ENCODE peak calls at places on chromosomes 12 and 14, in eight cellular contexts. N is neuronal stem cell; U is heart right ventricle; F is CD4-positive, CD25-positive, alpha-beta regulatory T cell; V is upper lobe of right lung; J is tibial artery; M is colonic mucosa; A is IMR-90. D is an unnamed sample.

GRCh38 chr12:4380332-4380731 is 820 bp upstream of the FGF23 start:
- DNase-seq in N (no peak), U (no peak), F (no peak), V (no peak), J (no peak), M (no peak), A (no peak), D (no peak)

GRCh38 chr14:68784298-68784910 is 8.5 kb downstream of the ZFP36L1 start:
- DNase-seq in N (no peak), U (no peak), F (no peak), V (peak; percentile 70), J (no peak), M (peak; percentile 91), A (no peak), D (no peak)

GRCh38 chr12:10065241-10065640 is 33.5 kb downstream of the CLEC1A start:
- DNase-seq in N (no peak), U (no peak), F (no peak), V (no peak), J (no peak), M (no peak), A (no peak), D (no peak)

GRCh38 chr14:35341454-35342159 is 49.4 kb downstream of the PSMA6 start:
- DNase-seq in N (no peak), U (peak; percentile 95), F (no peak), V (peak; percentile 97), J (peak; percentile 100), M (peak; percentile 98), A (peak; percentile 72), D (no peak)

GRCh38 chr12:90106568-90106967 is 397.9 kb upstream of the ATP2B1 start:
- DNase-seq in N (no peak), U (no peak), F (no peak), V (no peak), J (no peak), M (no peak), A (no peak), D (peak; percentile 15)

GRCh38 chr14:70821581-70821915 is 12.2 kb upstream of the MAP3K9 start:
- DNase-seq in N (no peak), U (no peak), F (no peak), V (no peak), J (no peak), M (no peak), A (no peak), D (no peak)

GRCh38 chr12:46921754-46922113 is 95.9 kb upstream of the SLC38A4 start:
- DNase-seq in N (no peak), U (no peak), F (no peak), V (no peak), J (no peak), M (no peak), A (peak; percentile 79), D (no peak)

GRCh38 chr14:30283822-30284446 is 275.0 kb upstream of the G2E3 start:
- DNase-seq in N (no peak), U (no peak), F (no peak), V (no peak), J (no peak), M (peak; percentile 51), A (peak; percentile 53), D (no peak)

GRCh38 chr12:14193623-14194022 is 171.9 kb upstream of the ATF7IP start:
- DNase-seq in N (no peak), U (no peak), F (no peak), V (peak; percentile 65), J (no peak), M (no peak), A (no peak), D (no peak)

GRCh38 chr12:1777798-1778197 is 42.6 kb upstream of the LRTM2 start:
- DNase-seq in N (no peak), U (no peak), F (no peak), V (no peak), J (no peak), M (no peak), A (peak; percentile 92), D (peak; percentile 15)

GRCh38 chr12:28998662-28999120 is 150.4 kb upstream of the FAR2 start:
- DNase-seq in N (no peak), U (no peak), F (no peak), V (no peak), J (no peak), M (no peak), A (peak; percentile 56), D (no peak)

GRCh38 chr12:76820888-76821482 is 57.1 kb downstream of the ZDHHC17 start:
- DNase-seq in N (peak; percentile 5), U (peak; percentile 11), F (no peak), V (no peak), J (no peak), M (peak; percentile 28), A (peak; percentile 47), D (no peak)

GRCh38 chr14:84937449-84937848 is 592.5 kb upstream of the FLRT2 start:
- DNase-seq in N (no peak), U (no peak), F (no peak), V (no peak), J (no peak), M (no peak), A (no peak), D (no peak)

GRCh38 chr14:89746654-89747053 is 207.9 kb downstream of the EFCAB11 start:
- DNase-seq in N (no peak), U (no peak), F (no peak), V (no peak), J (no peak), M (no peak), A (no peak), D (no peak)

GRCh38 chr14:58969951-58970751 is 218.3 kb upstream of the DAAM1 start:
- DNase-seq in N (no peak), U (no peak), F (no peak), V (no peak), J (no peak), M (no peak), A (peak; percentile 64), D (no peak)

GRCh38 chr12:52741378-52742195 is 35.6 kb downstream of the KRT76 start:
- DNase-seq in N (peak; percentile 83), U (peak; percentile 51), F (peak; percentile 39), V (peak; percentile 72), J (no peak), M (peak; percentile 69), A (peak; percentile 46), D (peak; percentile 4)

GRCh38 chr14:103103461-103104388 is 9.2 kb downstream of the EXOC3L4 start:
- DNase-seq in N (no peak), U (no peak), F (no peak), V (peak; percentile 82), J (no peak), M (peak; percentile 87), A (peak; percentile 35), D (no peak)

GRCh38 chr14:71629765-71630502 is 302.3 kb upstream of the RGS6 start:
- DNase-seq in N (no peak), U (no peak), F (no peak), V (no peak), J (no peak), M (no peak), A (peak; percentile 21), D (no peak)

GRCh38 chr12:121575952-121576615 is 4.7 kb downstream of the KDM2B start:
- DNase-seq in N (peak; percentile 29), U (no peak), F (no peak), V (no peak), J (no peak), M (no peak), A (no peak), D (no peak)

GRCh38 chr14:26444745-26445144 is 153.1 kb downstream of the NOVA1 start:
- DNase-seq in N (peak; percentile 55), U (no peak), F (no peak), V (no peak), J (no peak), M (no peak), A (peak; percentile 9), D (no peak)

GRCh38 chr12:120238224-120238616 is 27.3 kb downstream of the PXN start:
- DNase-seq in N (no peak), U (no peak), F (no peak), V (no peak), J (no peak), M (no peak), A (no peak), D (no peak)
- H3K4me1 ChIP-seq in N (peaks cover 31% of the 10 kb centered on the region), U (peaks cover 100% of the 10 kb centered on the region), F (peaks cover 83% of the 10 kb centered on the region), V (peaks cover 85% of the 10 kb centered on the region), J (peaks cover 5% of the 10 kb centered on the region), M (peaks cover 6% of the 10 kb centered on the region), A (peaks cover 56% of the 10 kb centered on the region), D (peaks cover 95% of the 10 kb centered on the region)

GRCh38 chr14:93010118-93010475 is 87.1 kb downstream of the CHGA start:
- DNase-seq in N (no peak), U (no peak), F (no peak), V (no peak), J (no peak), M (no peak), A (no peak), D (no peak)
- H3K4me1 ChIP-seq in N (peaks cover 8% of the 10 kb centered on the region), U (peaks cover 100% of the 10 kb centered on the region), F (no peaks in the 10 kb centered on the region), V (peaks cover 46% of the 10 kb centered on the region), J (peaks cover 27% of the 10 kb centered on the region), M (peaks cover 13% of the 10 kb centered on the region), A (peaks cover 6% of the 10 kb centered on the region), D (peaks cover 34% of the 10 kb centered on the region)

DNA sequence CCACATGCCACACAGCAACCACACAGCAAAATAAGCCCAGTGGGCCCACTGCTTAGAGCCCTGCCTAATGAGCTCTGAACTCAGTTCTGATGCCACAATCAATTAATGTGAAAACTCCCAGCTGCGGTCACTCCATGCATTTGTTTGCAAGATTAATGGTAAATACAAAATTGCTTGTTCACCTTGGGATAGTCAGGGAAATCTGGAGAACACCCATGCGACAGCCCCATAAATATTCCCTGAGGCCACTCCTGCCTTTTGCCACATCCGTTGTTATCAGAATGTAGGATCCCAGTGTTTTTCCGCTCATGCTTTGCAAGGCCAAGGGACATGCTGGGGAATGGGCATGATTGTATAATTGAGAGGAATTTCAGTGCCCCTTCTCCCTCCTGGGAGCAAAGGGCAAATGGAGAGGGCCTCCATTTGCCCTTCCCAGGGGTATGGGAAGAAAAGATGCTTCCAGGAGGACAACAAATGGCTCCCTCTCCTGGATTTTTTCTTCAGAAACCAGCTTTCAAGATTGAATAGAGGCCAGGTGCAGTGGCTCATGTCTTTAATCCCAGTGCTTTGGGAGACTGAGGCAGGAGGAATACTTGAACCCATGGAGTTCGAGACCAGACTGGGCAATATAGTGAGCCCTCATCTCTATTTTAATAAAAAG is 30.8 kb upstream of the CMKLR1 start:
- DNase-seq in N (no peak), U (no peak), F (no peak), V (no peak), J (no peak), M (no peak), A (no peak), D (no peak)
- H3K4me1 ChIP-seq in N (no peaks in the 10 kb centered on the region), U (no peaks in the 10 kb centered on the region), F (no peaks in the 10 kb centered on the region), V (peaks cover 10% of the 10 kb centered on the region), J (no peaks in the 10 kb centered on the region), M (no peaks in the 10 kb centered on the region), A (no peaks in the 10 kb centered on the region), D (no peaks in the 10 kb centered on the region)

DNA sequence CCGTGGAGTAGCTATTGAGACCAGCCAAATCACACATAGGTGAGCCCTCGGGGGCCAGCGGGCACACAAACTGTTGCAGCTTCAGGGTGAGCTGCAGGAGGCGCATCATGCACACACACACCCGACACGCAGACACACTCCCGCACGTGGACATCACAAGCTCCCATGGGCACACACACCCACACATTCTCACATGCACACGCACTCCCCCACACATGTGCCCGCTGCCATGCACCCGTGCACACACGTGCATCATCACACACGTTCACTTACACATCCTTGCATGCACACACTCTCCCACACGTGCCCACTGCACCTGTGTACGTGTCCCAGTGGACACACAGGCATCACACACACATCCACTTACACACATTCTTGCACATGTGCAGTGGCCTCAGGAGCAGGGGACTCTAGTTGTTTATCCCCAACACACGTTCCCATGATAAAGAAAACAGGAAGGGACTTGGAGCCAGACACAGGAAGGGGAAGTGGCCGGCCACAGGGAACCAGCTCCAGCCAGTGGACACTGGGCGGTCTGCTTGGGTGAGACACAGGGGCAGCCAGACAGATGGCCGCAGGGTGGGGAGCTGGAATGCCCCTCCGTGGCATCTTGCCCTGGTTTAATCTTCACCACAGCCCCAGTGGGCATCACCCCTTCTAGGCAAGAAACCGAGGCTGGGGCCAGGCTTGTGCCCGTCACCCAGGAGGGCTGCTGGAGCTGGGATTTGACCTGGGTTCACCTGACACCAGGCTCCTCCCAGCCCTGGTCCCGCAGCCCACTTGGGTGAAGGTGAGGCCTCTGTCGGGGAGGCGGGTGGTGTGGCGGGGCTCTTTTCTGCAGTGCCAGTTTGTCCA is 49.7 kb downstream of the CYP46A1 start:
- DNase-seq in N (no peak), U (peak; percentile 53), F (no peak), V (peak; percentile 79), J (peak; percentile 79), M (no peak), A (no peak), D (no peak)
- H3K4me1 ChIP-seq in N (peaks cover 10% of the 10 kb centered on the region), U (peaks cover 85% of the 10 kb centered on the region), F (peaks cover 10% of the 10 kb centered on the region), V (peaks cover 28% of the 10 kb centered on the region), J (no peaks in the 10 kb centered on the region), M (no peaks in the 10 kb centered on the region), A (peaks cover 12% of the 10 kb centered on the region), D (peaks cover 5% of the 10 kb centered on the region)

D was measured in keratinocyte.